ENCODE peak calls at places on chromosome 18, in eight cellular contexts. One of them, this sample, is unnamed.

GRCh38 chr18:7593194-7593819 is 26.2 kb downstream of the PTPRM start:
- DNase-seq in mesendoderm: no peak
- DNase-seq in CD4-positive, alpha-beta memory T cell: no peak
- DNase-seq in suprapubic skin: no peak
- DNase-seq in heart right ventricle: no peak
- DNase-seq in lung: no peak
- DNase-seq in mammary epithelial cell: no peak
- DNase-seq in gastrocnemius medialis: no peak
- DNase-seq in this sample: no peak

GRCh38 chr18:10094608-10095137 is 180.9 kb downstream of the VAPA start:
- DNase-seq in mammary epithelial cell: peak
- DNase-seq in heart right ventricle: no peak
- DNase-seq in lung: no peak
- DNase-seq in suprapubic skin: no peak
- DNase-seq in gastrocnemius medialis: no peak
- DNase-seq in CD4-positive, alpha-beta memory T cell: no peak
- DNase-seq in mesendoderm: no peak
- DNase-seq in this sample: no peak

GRCh38 chr18:10213526-10213925 is 240.9 kb upstream of the APCDD1 start:
- DNase-seq in heart right ventricle: no peak
- DNase-seq in mesendoderm: peak
- DNase-seq in lung: peak
- DNase-seq in CD4-positive, alpha-beta memory T cell: no peak
- DNase-seq in mammary epithelial cell: peak
- DNase-seq in suprapubic skin: no peak
- DNase-seq in gastrocnemius medialis: no peak
- DNase-seq in this sample: no peak

GRCh38 chr18:29147944-29148343 is 971.0 kb upstream of the CDH2 start:
- DNase-seq in mammary epithelial cell: peak
- DNase-seq in CD4-positive, alpha-beta memory T cell: no peak
- DNase-seq in mesendoderm: peak
- DNase-seq in heart right ventricle: no peak
- DNase-seq in gastrocnemius medialis: no peak
- DNase-seq in lung: no peak
- DNase-seq in suprapubic skin: no peak
- DNase-seq in this sample: no peak

GRCh38 chr18:76349067-76349715 is 145.9 kb downstream of the ZNF516 start:
- DNase-seq in heart right ventricle: no peak
- DNase-seq in CD4-positive, alpha-beta memory T cell: peak
- DNase-seq in gastrocnemius medialis: peak
- DNase-seq in mesendoderm: peak
- DNase-seq in mammary epithelial cell: peak
- DNase-seq in lung: peak
- DNase-seq in suprapubic skin: no peak
- DNase-seq in this sample: no peak

GRCh38 chr18:48902856-48903601 is 47.7 kb downstream of the SMAD7 start:
- DNase-seq in gastrocnemius medialis: no peak
- DNase-seq in mammary epithelial cell: no peak
- DNase-seq in suprapubic skin: peak
- DNase-seq in heart right ventricle: peak
- DNase-seq in mesendoderm: no peak
- DNase-seq in CD4-positive, alpha-beta memory T cell: no peak
- DNase-seq in lung: no peak
- DNase-seq in this sample: no peak

GRCh38 chr18:49645836-49646235 is 84.0 kb downstream of the LIPG start:
- DNase-seq in gastrocnemius medialis: peak
- DNase-seq in suprapubic skin: peak
- DNase-seq in CD4-positive, alpha-beta memory T cell: no peak
- DNase-seq in mammary epithelial cell: peak
- DNase-seq in mesendoderm: peak
- DNase-seq in heart right ventricle: peak
- DNase-seq in lung: peak
- DNase-seq in this sample: no peak

GRCh38 chr18:23881778-23882177 is 132.8 kb upstream of the TTC39C start:
- DNase-seq in mesendoderm: no peak
- DNase-seq in CD4-positive, alpha-beta memory T cell: no peak
- DNase-seq in mammary epithelial cell: peak
- DNase-seq in heart right ventricle: no peak
- DNase-seq in lung: no peak
- DNase-seq in suprapubic skin: no peak
- DNase-seq in gastrocnemius medialis: no peak
- DNase-seq in this sample: no peak

GRCh38 chr18:79490593-79491551 is 95.1 kb downstream of the NFATC1 start:
- DNase-seq in gastrocnemius medialis: no peak
- DNase-seq in heart right ventricle: no peak
- DNase-seq in mesendoderm: no peak
- DNase-seq in lung: no peak
- DNase-seq in CD4-positive, alpha-beta memory T cell: no peak
- DNase-seq in suprapubic skin: peak
- DNase-seq in mammary epithelial cell: no peak
- DNase-seq in this sample: no peak

GRCh38 chr18:79487198-79488165 is 91.8 kb downstream of the NFATC1 start:
- DNase-seq in gastrocnemius medialis: no peak
- DNase-seq in heart right ventricle: no peak
- DNase-seq in mesendoderm: no peak
- DNase-seq in lung: no peak
- DNase-seq in mammary epithelial cell: no peak
- DNase-seq in suprapubic skin: peak
- DNase-seq in CD4-positive, alpha-beta memory T cell: no peak
- DNase-seq in this sample: no peak

GRCh38 chr18:79488311-79489047 is 92.7 kb downstream of the NFATC1 start:
- DNase-seq in CD4-positive, alpha-beta memory T cell: no peak
- DNase-seq in gastrocnemius medialis: no peak
- DNase-seq in suprapubic skin: peak
- DNase-seq in heart right ventricle: no peak
- DNase-seq in mesendoderm: no peak
- DNase-seq in lung: no peak
- DNase-seq in mammary epithelial cell: no peak
- DNase-seq in this sample: no peak

GRCh38 chr18:79489900-79490592 is 94.3 kb downstream of the NFATC1 start:
- DNase-seq in lung: no peak
- DNase-seq in suprapubic skin: peak
- DNase-seq in gastrocnemius medialis: no peak
- DNase-seq in heart right ventricle: no peak
- DNase-seq in CD4-positive, alpha-beta memory T cell: no peak
- DNase-seq in mesendoderm: no peak
- DNase-seq in mammary epithelial cell: no peak
- DNase-seq in this sample: no peak

DNA sequence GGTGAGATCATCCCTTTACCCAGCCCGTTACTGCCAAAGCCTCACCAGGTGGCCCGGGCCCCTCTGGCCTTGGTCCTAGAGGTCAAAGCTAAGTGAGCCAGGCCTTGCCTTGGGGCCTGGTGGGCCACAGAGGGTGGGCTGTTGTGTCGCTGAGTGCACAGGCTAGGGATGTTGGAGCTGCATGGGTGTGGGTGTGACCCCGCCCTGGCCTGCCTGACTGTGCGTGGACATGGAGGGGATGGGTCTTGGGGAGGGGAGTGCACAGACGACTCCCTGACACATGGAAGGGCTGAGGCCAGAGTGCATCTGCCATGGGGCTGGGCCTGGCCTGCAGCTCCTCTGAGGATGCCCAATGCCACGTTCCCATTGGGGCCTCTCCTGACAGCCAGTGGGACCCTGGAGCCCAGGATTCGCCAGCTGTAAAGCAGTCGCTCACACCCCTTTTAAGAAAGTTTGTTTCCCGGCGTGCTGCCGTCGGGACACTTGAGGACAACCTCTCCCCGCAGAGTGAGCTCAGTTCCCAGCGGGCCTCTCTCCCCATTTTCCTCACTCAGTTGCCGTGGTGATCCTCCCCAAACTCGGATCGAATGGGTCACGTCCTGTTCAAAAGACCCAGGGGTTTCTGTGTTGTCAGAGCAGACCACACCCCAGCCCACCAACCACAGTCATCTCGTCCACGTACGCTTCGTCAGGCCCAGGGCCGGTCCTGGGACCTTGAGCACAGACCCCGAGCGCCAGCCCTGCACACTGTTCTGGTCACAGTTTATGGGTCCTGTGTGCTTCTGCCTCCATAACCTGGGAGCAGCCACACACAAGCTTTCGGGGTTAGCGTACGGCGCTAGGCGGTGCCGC is 93.5 kb downstream of the NFATC1 start:
- DNase-seq in heart right ventricle: peak
- DNase-seq in lung: no peak
- DNase-seq in CD4-positive, alpha-beta memory T cell: no peak
- DNase-seq in mesendoderm: no peak
- DNase-seq in suprapubic skin: peak
- DNase-seq in mammary epithelial cell: no peak
- DNase-seq in gastrocnemius medialis: no peak
- DNase-seq in this sample: no peak
- H3K27ac ChIP-seq in heart right ventricle: no peak
- H3K27ac ChIP-seq in lung: no peak
- H3K27ac ChIP-seq in CD4-positive, alpha-beta memory T cell: no peak
- H3K27ac ChIP-seq in mesendoderm: no peak
- H3K27ac ChIP-seq in suprapubic skin: no peak
- H3K27ac ChIP-seq in mammary epithelial cell: no peak
- H3K27ac ChIP-seq in gastrocnemius medialis: no peak
- H3K27ac ChIP-seq in this sample: no peak

GRCh38 chr18:79972720-79973119 is 8.3 kb downstream of the HSBP1L1 start:
- DNase-seq in mesendoderm: no peak
- DNase-seq in mammary epithelial cell: no peak
- DNase-seq in CD4-positive, alpha-beta memory T cell: no peak
- DNase-seq in suprapubic skin: no peak
- DNase-seq in gastrocnemius medialis: no peak
- DNase-seq in lung: no peak
- DNase-seq in heart right ventricle: no peak
- DNase-seq in this sample: no peak

GRCh38 chr18:79973517-79973916 is 9.1 kb downstream of the HSBP1L1 start:
- DNase-seq in CD4-positive, alpha-beta memory T cell: no peak
- DNase-seq in suprapubic skin: no peak
- DNase-seq in heart right ventricle: no peak
- DNase-seq in gastrocnemius medialis: no peak
- DNase-seq in mammary epithelial cell: no peak
- DNase-seq in lung: no peak
- DNase-seq in mesendoderm: no peak
- DNase-seq in this sample: no peak

GRCh38 chr18:79971986-79972385 is 7.5 kb downstream of the HSBP1L1 start:
- DNase-seq in lung: no peak
- DNase-seq in heart right ventricle: no peak
- DNase-seq in gastrocnemius medialis: no peak
- DNase-seq in mammary epithelial cell: no peak
- DNase-seq in suprapubic skin: no peak
- DNase-seq in CD4-positive, alpha-beta memory T cell: no peak
- DNase-seq in mesendoderm: no peak
- DNase-seq in this sample: no peak

GRCh38 chr18:79971211-79971952 is 6.9 kb downstream of the HSBP1L1 start:
- DNase-seq in mesendoderm: no peak
- DNase-seq in lung: no peak
- DNase-seq in mammary epithelial cell: no peak
- DNase-seq in CD4-positive, alpha-beta memory T cell: no peak
- DNase-seq in gastrocnemius medialis: no peak
- DNase-seq in heart right ventricle: no peak
- DNase-seq in suprapubic skin: no peak
- DNase-seq in this sample: no peak

DNA sequence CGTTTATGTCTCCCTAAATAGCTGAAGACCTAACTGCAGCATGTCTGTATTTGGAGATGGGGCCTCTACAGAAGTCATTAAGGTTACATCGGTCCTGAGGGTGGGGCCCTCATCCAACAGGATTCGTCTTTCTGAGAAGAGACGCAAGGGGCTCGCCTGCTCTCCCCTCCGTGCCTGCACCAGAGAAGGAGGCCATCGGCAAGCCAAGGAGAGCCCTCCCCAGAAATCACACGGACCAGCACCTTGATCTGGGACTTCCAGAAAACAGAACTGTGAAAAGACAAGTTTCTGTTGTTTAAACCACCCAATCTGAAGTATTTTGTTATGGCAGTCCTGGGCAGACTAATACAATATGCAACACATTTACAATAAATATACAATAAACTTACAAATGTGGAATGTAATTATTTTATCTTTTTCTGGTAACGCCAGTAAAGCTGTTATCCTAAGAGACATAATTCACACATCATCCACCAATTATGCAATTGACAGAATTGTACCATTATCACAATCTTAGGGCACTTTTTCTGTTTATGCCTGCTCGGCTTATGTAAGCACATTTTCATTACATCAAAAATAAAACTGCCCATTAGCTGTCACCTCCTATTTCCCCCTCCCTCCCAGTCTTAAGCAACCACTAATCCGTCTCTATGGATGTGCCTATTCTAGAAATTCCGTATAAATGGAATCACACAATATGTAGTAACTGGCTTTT is 6.1 kb downstream of the HSBP1L1 start:
- DNase-seq in suprapubic skin: no peak
- DNase-seq in heart right ventricle: no peak
- DNase-seq in mesendoderm: no peak
- DNase-seq in lung: no peak
- DNase-seq in CD4-positive, alpha-beta memory T cell: no peak
- DNase-seq in gastrocnemius medialis: no peak
- DNase-seq in mammary epithelial cell: no peak
- DNase-seq in this sample: no peak
- H3K27ac ChIP-seq in suprapubic skin: no peak
- H3K27ac ChIP-seq in heart right ventricle: no peak
- H3K27ac ChIP-seq in mesendoderm: no peak
- H3K27ac ChIP-seq in lung: no peak
- H3K27ac ChIP-seq in CD4-positive, alpha-beta memory T cell: no peak
- H3K27ac ChIP-seq in gastrocnemius medialis: no peak
- H3K27ac ChIP-seq in mammary epithelial cell: no peak
- H3K27ac ChIP-seq in this sample: no peak

DNA sequence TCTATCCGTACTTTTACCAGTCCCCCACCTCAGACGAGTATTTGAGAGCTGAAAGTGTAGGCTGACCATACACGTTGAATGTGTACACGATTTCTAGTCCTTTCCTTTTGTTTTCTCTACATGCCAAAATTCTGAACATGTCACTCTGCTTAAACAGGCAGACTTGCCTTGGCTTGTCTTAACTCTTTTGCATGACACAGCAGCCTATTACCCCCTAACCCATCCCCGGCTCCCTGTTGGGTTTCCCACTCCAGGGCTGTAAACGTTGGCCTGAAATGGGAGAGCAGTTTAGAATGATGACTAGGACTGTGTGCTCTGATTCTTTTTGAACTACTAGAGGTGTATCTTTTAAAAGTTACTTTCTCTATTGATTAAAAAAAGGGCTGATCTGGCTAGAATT is 19.1 kb downstream of the MTCL1 start:
- DNase-seq in gastrocnemius medialis: no peak
- DNase-seq in suprapubic skin: no peak
- DNase-seq in heart right ventricle: no peak
- DNase-seq in mesendoderm: no peak
- DNase-seq in CD4-positive, alpha-beta memory T cell: no peak
- DNase-seq in mammary epithelial cell: peak
- DNase-seq in lung: no peak
- DNase-seq in this sample: no peak
- H3K27ac ChIP-seq in gastrocnemius medialis: no peak
- H3K27ac ChIP-seq in suprapubic skin: no peak
- H3K27ac ChIP-seq in heart right ventricle: no peak
- H3K27ac ChIP-seq in mesendoderm: no peak
- H3K27ac ChIP-seq in CD4-positive, alpha-beta memory T cell: no peak
- H3K27ac ChIP-seq in mammary epithelial cell: peak
- H3K27ac ChIP-seq in lung: no peak
- H3K27ac ChIP-seq in this sample: no peak

GRCh38 chr18:5297582-5297981 is 2.1 kb upstream of the ZBTB14 start:
- DNase-seq in mesendoderm: no peak
- DNase-seq in CD4-positive, alpha-beta memory T cell: no peak
- DNase-seq in lung: no peak
- DNase-seq in gastrocnemius medialis: no peak
- DNase-seq in heart right ventricle: no peak
- DNase-seq in suprapubic skin: no peak
- DNase-seq in mammary epithelial cell: no peak
- DNase-seq in this sample: no peak
- H3K27ac ChIP-seq in mesendoderm: no peak
- H3K27ac ChIP-seq in CD4-positive, alpha-beta memory T cell: peak
- H3K27ac ChIP-seq in lung: no peak
- H3K27ac ChIP-seq in gastrocnemius medialis: peak
- H3K27ac ChIP-seq in heart right ventricle: no peak
- H3K27ac ChIP-seq in suprapubic skin: no peak
- H3K27ac ChIP-seq in mammary epithelial cell: no peak
- H3K27ac ChIP-seq in this sample: peak

GRCh38 chr18:40874233-40874632 is 1080.8 kb upstream of the PIK3C3 start:
- DNase-seq in mammary epithelial cell: peak
- DNase-seq in lung: no peak
- DNase-seq in suprapubic skin: no peak
- DNase-seq in gastrocnemius medialis: no peak
- DNase-seq in mesendoderm: no peak
- DNase-seq in CD4-positive, alpha-beta memory T cell: no peak
- DNase-seq in heart right ventricle: no peak
- DNase-seq in this sample: no peak
- H3K27ac ChIP-seq in mammary epithelial cell: peak
- H3K27ac ChIP-seq in lung: no peak
- H3K27ac ChIP-seq in suprapubic skin: no peak
- H3K27ac ChIP-seq in gastrocnemius medialis: no peak
- H3K27ac ChIP-seq in mesendoderm: no peak
- H3K27ac ChIP-seq in CD4-positive, alpha-beta memory T cell: no peak
- H3K27ac ChIP-seq in heart right ventricle: no peak
- H3K27ac ChIP-seq in this sample: no peak

This sample was measured in esophagus squamous epithelium.